ENCODE peak calls at places on chromosomes 16 and 17, in eight cellular contexts. One of them, this sample, is unnamed.

GRCh38 chr17:63333869-63334268 is 112.2 kb downstream of the CYB561 start:
- DNase-seq in SK-N-SH: no peak
- DNase-seq in sigmoid colon: no peak
- DNase-seq in GM12878: no peak
- DNase-seq in prostate gland: no peak
- DNase-seq in stomach: no peak
- DNase-seq in GM23338: no peak
- DNase-seq in H1: no peak
- DNase-seq in this sample: no peak

GRCh38 chr16:86732621-86733297 is 154.4 kb downstream of the FOXL1 start:
- DNase-seq in SK-N-SH: no peak
- DNase-seq in sigmoid colon: peak
- DNase-seq in GM12878: no peak
- DNase-seq in prostate gland: no peak
- DNase-seq in stomach: no peak
- DNase-seq in GM23338: peak
- DNase-seq in H1: no peak
- DNase-seq in this sample: no peak

GRCh38 chr17:4074831-4075495 is 67.9 kb downstream of the ZZEF1 start:
- DNase-seq in SK-N-SH: peak
- DNase-seq in sigmoid colon: no peak
- DNase-seq in GM12878: peak
- DNase-seq in prostate gland: no peak
- DNase-seq in stomach: no peak
- DNase-seq in GM23338: peak
- DNase-seq in H1: no peak
- DNase-seq in this sample: peak

GRCh38 chr16:27446721-27447120 is 44.7 kb downstream of the IL21R start:
- DNase-seq in SK-N-SH: no peak
- DNase-seq in sigmoid colon: no peak
- DNase-seq in GM12878: no peak
- DNase-seq in prostate gland: no peak
- DNase-seq in stomach: no peak
- DNase-seq in GM23338: no peak
- DNase-seq in H1: no peak
- DNase-seq in this sample: no peak

GRCh38 chr17:72476134-72476533 is 355.3 kb downstream of the SOX9 start:
- DNase-seq in SK-N-SH: no peak
- DNase-seq in sigmoid colon: no peak
- DNase-seq in GM12878: no peak
- DNase-seq in prostate gland: no peak
- DNase-seq in stomach: peak
- DNase-seq in GM23338: no peak
- DNase-seq in H1: no peak
- DNase-seq in this sample: no peak

GRCh38 chr16:75000481-75001081 is 1.8 kb downstream of the ZNRF1 start:
- DNase-seq in SK-N-SH: peak
- DNase-seq in sigmoid colon: no peak
- DNase-seq in GM12878: no peak
- DNase-seq in prostate gland: no peak
- DNase-seq in stomach: no peak
- DNase-seq in GM23338: no peak
- DNase-seq in H1: no peak
- DNase-seq in this sample: peak

GRCh38 chr17:59950049-59950448 is 14.5 kb downstream of the RNFT1 start:
- DNase-seq in SK-N-SH: no peak
- DNase-seq in sigmoid colon: no peak
- DNase-seq in GM12878: no peak
- DNase-seq in prostate gland: no peak
- DNase-seq in stomach: no peak
- DNase-seq in GM23338: no peak
- DNase-seq in H1: no peak
- DNase-seq in this sample: no peak

GRCh38 chr16:70573451-70574121 is 50.0 kb downstream of the SF3B3 start:
- DNase-seq in SK-N-SH: no peak
- DNase-seq in sigmoid colon: peak
- DNase-seq in GM12878: no peak
- DNase-seq in prostate gland: peak
- DNase-seq in stomach: no peak
- DNase-seq in GM23338: peak
- DNase-seq in H1: no peak
- DNase-seq in this sample: no peak

GRCh38 chr16:24538756-24539294 is 541 bp upstream of the RBBP6 start:
- DNase-seq in SK-N-SH: no peak
- DNase-seq in sigmoid colon: no peak
- DNase-seq in GM12878: no peak
- DNase-seq in prostate gland: no peak
- DNase-seq in stomach: peak
- DNase-seq in GM23338: no peak
- DNase-seq in H1: no peak
- DNase-seq in this sample: no peak

GRCh38 chr16:16118337-16118736 is 105.0 kb downstream of the ABCC6 start:
- DNase-seq in SK-N-SH: no peak
- DNase-seq in sigmoid colon: no peak
- DNase-seq in GM12878: no peak
- DNase-seq in prostate gland: no peak
- DNase-seq in stomach: no peak
- DNase-seq in GM23338: no peak
- DNase-seq in H1: no peak
- DNase-seq in this sample: no peak

GRCh38 chr16:28974007-28974436 is 556 bp upstream of the SPNS1 start:
- DNase-seq in SK-N-SH: peak
- DNase-seq in sigmoid colon: no peak
- DNase-seq in GM12878: no peak
- DNase-seq in prostate gland: no peak
- DNase-seq in stomach: peak
- DNase-seq in GM23338: peak
- DNase-seq in H1: peak
- DNase-seq in this sample: peak

GRCh38 chr17:82160081-82160480 is 52.6 kb downstream of the CCDC57 start:
- DNase-seq in SK-N-SH: no peak
- DNase-seq in sigmoid colon: no peak
- DNase-seq in GM12878: no peak
- DNase-seq in prostate gland: peak
- DNase-seq in stomach: no peak
- DNase-seq in GM23338: no peak
- DNase-seq in H1: no peak
- DNase-seq in this sample: no peak

GRCh38 chr16:85372627-85373372 is 240.3 kb upstream of the GSE1 start:
- DNase-seq in SK-N-SH: no peak
- DNase-seq in sigmoid colon: peak
- DNase-seq in GM12878: no peak
- DNase-seq in prostate gland: no peak
- DNase-seq in stomach: peak
- DNase-seq in GM23338: no peak
- DNase-seq in H1: no peak
- DNase-seq in this sample: peak

DNA sequence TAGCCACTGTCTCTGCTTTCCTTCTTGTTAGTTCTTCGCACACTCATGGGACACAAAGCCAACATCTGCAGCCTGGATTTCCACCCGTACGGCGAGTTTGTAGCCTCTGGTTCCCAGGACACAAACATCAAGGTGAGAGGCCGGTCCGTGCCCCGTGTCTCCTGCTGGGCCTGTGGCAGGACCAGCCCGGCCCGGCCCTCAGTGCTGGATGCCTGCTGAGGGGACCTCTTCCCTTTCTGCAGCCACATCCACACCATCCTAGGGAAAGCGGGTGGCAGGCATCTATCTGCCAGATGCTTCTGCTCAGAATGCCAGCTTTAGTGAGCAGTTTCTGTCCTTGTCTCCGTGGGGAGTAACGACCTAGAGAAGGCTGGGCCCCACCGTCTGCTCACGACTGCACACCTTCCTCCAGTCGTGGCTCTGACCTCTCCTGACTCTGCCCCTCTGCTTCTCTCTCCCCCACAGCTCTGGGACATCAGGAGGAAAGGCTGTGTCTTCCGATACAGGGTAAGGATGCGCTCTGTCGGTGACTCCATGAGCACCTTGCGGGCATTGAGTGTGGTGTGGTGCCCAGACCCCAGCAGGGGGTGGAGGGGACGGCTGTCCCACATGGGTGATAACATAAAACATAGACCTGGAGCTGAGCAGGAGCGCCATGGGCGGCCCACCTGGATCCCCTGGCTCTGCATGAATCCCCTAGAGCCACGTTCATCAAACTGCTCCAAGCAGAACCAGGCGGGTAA is 15.4 kb downstream of the KATNB1 start:
- DNase-seq in SK-N-SH: no peak
- DNase-seq in sigmoid colon: no peak
- DNase-seq in GM12878: no peak
- DNase-seq in prostate gland: no peak
- DNase-seq in stomach: no peak
- DNase-seq in GM23338: no peak
- DNase-seq in H1: no peak
- DNase-seq in this sample: no peak
- TF ChIP-seq POLR2AphosphoS5 in SK-N-SH: no peak
- TF ChIP-seq POLR2AphosphoS5 in sigmoid colon: no peak
- TF ChIP-seq POLR2AphosphoS5 in GM12878: no peak
- TF ChIP-seq POLR2AphosphoS5 in prostate gland: no peak
- TF ChIP-seq POLR2AphosphoS5 in stomach: no peak
- TF ChIP-seq POLR2AphosphoS5 in GM23338: no peak
- TF ChIP-seq POLR2AphosphoS5 in H1: no peak
- TF ChIP-seq POLR2AphosphoS5 in this sample: no peak

GRCh38 chr17:5237541-5238016 is 2.9 kb upstream of the SCIMP start:
- DNase-seq in SK-N-SH: peak
- DNase-seq in sigmoid colon: no peak
- DNase-seq in GM12878: peak
- DNase-seq in prostate gland: peak
- DNase-seq in stomach: peak
- DNase-seq in GM23338: peak
- DNase-seq in H1: peak
- DNase-seq in this sample: peak
- TF ChIP-seq CTCF in SK-N-SH: peak
- TF ChIP-seq CTCF in sigmoid colon: no peak
- TF ChIP-seq CTCF in GM12878: peak
- TF ChIP-seq CTCF in prostate gland: peak
- TF ChIP-seq CTCF in stomach: peak
- TF ChIP-seq CTCF in GM23338: peak
- TF ChIP-seq CTCF in H1: peak
- TF ChIP-seq CTCF in this sample: peak

DNA sequence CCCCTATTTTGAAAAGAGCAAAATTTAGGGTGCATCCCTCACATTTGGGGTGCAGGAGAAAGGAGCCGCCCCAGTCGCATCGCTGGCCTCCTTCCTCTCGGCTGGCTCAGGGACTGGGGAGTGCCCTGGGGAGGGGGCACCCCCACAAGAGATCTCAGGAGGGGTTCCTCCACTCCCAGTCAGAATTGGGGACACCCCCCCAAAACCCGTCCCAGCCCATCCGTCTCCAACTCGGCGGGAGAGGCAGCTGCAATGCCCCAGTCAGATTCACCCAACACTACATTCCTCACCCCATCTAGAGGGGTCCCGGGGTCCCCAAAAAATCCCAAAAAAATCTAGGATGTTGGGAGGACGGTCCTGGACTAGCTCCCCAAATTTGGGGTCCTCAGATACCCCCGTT is 3.4 kb upstream of the BCL6B start:
- DNase-seq in SK-N-SH: no peak
- DNase-seq in sigmoid colon: no peak
- DNase-seq in GM12878: no peak
- DNase-seq in prostate gland: no peak
- DNase-seq in stomach: no peak
- DNase-seq in GM23338: no peak
- DNase-seq in H1: no peak
- DNase-seq in this sample: no peak
- H3K4me3 ChIP-seq in SK-N-SH: peak
- H3K4me3 ChIP-seq in sigmoid colon: peak
- H3K4me3 ChIP-seq in GM12878: no peak
- H3K4me3 ChIP-seq in prostate gland: peak
- H3K4me3 ChIP-seq in stomach: peak
- H3K4me3 ChIP-seq in GM23338: peak
- H3K4me3 ChIP-seq in H1: no peak
- H3K4me3 ChIP-seq in this sample: no peak

GRCh38 chr17:76262732-76263344 is 2.3 kb upstream of the UBALD2 start:
- DNase-seq in SK-N-SH: no peak
- DNase-seq in sigmoid colon: no peak
- DNase-seq in GM12878: no peak
- DNase-seq in prostate gland: peak
- DNase-seq in stomach: peak
- DNase-seq in GM23338: no peak
- DNase-seq in H1: no peak
- DNase-seq in this sample: peak
- TF ChIP-seq POLR2AphosphoS5 in SK-N-SH: no peak
- TF ChIP-seq POLR2AphosphoS5 in sigmoid colon: no peak
- TF ChIP-seq POLR2AphosphoS5 in GM12878: peak
- TF ChIP-seq POLR2AphosphoS5 in prostate gland: peak
- TF ChIP-seq POLR2AphosphoS5 in stomach: no peak
- TF ChIP-seq POLR2AphosphoS5 in GM23338: no peak
- TF ChIP-seq POLR2AphosphoS5 in H1: no peak
- TF ChIP-seq POLR2AphosphoS5 in this sample: peak